ENCODE peak calls at places on chromosomes 5 and 9, in eight cellular contexts. I is stimulated activated CD8-positive, alpha-beta memory T cell treated with anti-CD3 and anti-CD28 coated beads, Interleukin-15, amount 100 ng/mL, for 1 hour; C is NCI-H1105 treated with DMSO at 0.1 percent for 48 hours; W is WTC11; F is NCI-H2081; E is HFFc6; V is AG09319; L is germinal center. X is an unnamed sample.

GRCh38 chr5:73186976-73187375 is 14.0 kb downstream of the TMEM174 start:
- DNase-seq in F (no peak), V (no peak), W (no peak), L (no peak), C (no peak), I (no peak), E (no peak), X (no peak)

GRCh38 chr9:129160712-129161533 is 17.1 kb downstream of the IER5L start:
- DNase-seq in F (no peak), V (no peak), L (no peak), I (no peak), E (no peak), C (no peak), W (no peak), X (no peak)

GRCh38 chr5:172778223-172778814 is 7.3 kb upstream of the DUSP1 start:
- DNase-seq in L (no peak), E (peak; percentile 86), I (no peak), W (no peak), F (no peak), V (no peak), C (no peak), X (no peak)

GRCh38 chr5:124139995-124140394 is 606.4 kb downstream of the ZNF608 start:
- DNase-seq in C (no peak), V (no peak), W (no peak), L (no peak), I (no peak), F (no peak), E (no peak), X (no peak)

GRCh38 chr5:38237681-38238080 is 20.7 kb upstream of the EGFLAM start:
- DNase-seq in F (no peak), L (no peak), C (no peak), W (no peak), E (no peak), I (no peak), V (no peak), X (no peak)

GRCh38 chr9:122158202-122158601 is 1.4 kb downstream of the NDUFA8 start:
- DNase-seq in C (peak; percentile 8), I (no peak), E (peak; percentile 50), L (peak; percentile 53), W (peak; percentile 53), V (no peak), F (peak; percentile 25), X (peak; percentile 55)

GRCh38 chr5:27315541-27316282 is 277.3 kb upstream of the CDH9 start:
- DNase-seq in W (peak; percentile 12), V (no peak), I (no peak), C (peak; percentile 12), E (peak; percentile 25), F (peak; percentile 50), L (no peak), X (peak; percentile 63)

GRCh38 chr5:132253008-132253441 is 4.5 kb upstream of the PDLIM4 start:
- DNase-seq in E (no peak), V (no peak), I (no peak), L (no peak), W (no peak), C (no peak), F (no peak), X (no peak)

GRCh38 chr9:86975571-86975970 is 28.3 kb upstream of the GAS1 start:
- DNase-seq in W (no peak), E (no peak), L (no peak), F (no peak), I (no peak), C (no peak), V (no peak), X (no peak)

GRCh38 chr5:72584466-72584865 is 77.3 kb upstream of the ZNF366 start:
- DNase-seq in W (no peak), E (no peak), F (no peak), C (no peak), I (no peak), L (no peak), V (no peak), X (no peak)

GRCh38 chr5:170522211-170523128 is 18.6 kb downstream of the KCNIP1 start:
- DNase-seq in L (no peak), C (peak; percentile 83), V (no peak), W (no peak), E (peak; percentile 33), I (no peak), F (peak; percentile 55), X (no peak)

GRCh38 chr9:100111235-100111634 is 12.2 kb downstream of the INVS start:
- DNase-seq in V (peak; percentile 91), L (no peak), C (peak; percentile 23), I (no peak), F (peak; percentile 85), E (peak; percentile 99), W (no peak), X (no peak)

GRCh38 chr5:7392401-7393024 is 3.4 kb upstream of the ADCY2 start:
- DNase-seq in W (no peak), F (peak; percentile 77), I (no peak), L (no peak), C (peak; percentile 44), E (peak; percentile 34), V (peak; percentile 22), X (peak; percentile 66)

GRCh38 chr9:93037476-93037971 is 21.0 kb upstream of the SUSD3 start:
- DNase-seq in V (no peak), W (no peak), F (no peak), C (no peak), L (no peak), E (no peak), I (no peak), X (no peak)

GRCh38 chr9:83284766-83285165 is 221.8 kb upstream of the RASEF start:
- DNase-seq in V (no peak), E (no peak), W (no peak), F (no peak), C (no peak), L (no peak), I (no peak), X (no peak)

GRCh38 chr5:140240987-140241706 is 61.8 kb downstream of the PFDN1 start:
- DNase-seq in W (peak; percentile 79), I (no peak), E (peak; percentile 87), V (peak; percentile 65), L (no peak), C (peak; percentile 32), F (peak; percentile 84), X (peak; percentile 88)

GRCh38 chr5:165202144-165202910 is 1696.9 kb downstream of the MAT2B start:
- DNase-seq in W (no peak), L (no peak), C (no peak), F (no peak), I (no peak), V (no peak), E (no peak), X (no peak)

GRCh38 chr5:57824047-57824446 is 341.4 kb upstream of the ACTBL2 start:
- DNase-seq in F (no peak), I (no peak), E (peak; percentile 79), L (no peak), W (no peak), V (no peak), C (no peak), X (no peak)

GRCh38 chr5:166746506-166746905 is 1544.9 kb upstream of the WWC1 start:
- DNase-seq in V (no peak), I (no peak), L (no peak), F (no peak), E (no peak), C (no peak), W (no peak), X (no peak)

GRCh38 chr5:139745121-139745799 is 50.3 kb upstream of the PSD2 start:
- DNase-seq in I (no peak), C (no peak), F (no peak), V (peak; percentile 36), L (no peak), W (peak; percentile 60), E (peak; percentile 49), X (no peak)

GRCh38 chr9:110095238-110095637 is 112.7 kb downstream of the C9orf152 start:
- DNase-seq in I (no peak), L (no peak), E (no peak), W (no peak), C (no peak), F (no peak), V (no peak), X (no peak)

GRCh38 chr9:98778711-98779530 is 17.4 kb downstream of the ANKS6 start:
- DNase-seq in L (no peak), E (no peak), W (no peak), C (no peak), I (no peak), F (no peak), V (no peak), X (no peak)

X was measured in neural progenitor cell.